ENCODE peak calls at places on chromosome 14, in four cellular contexts. G is HFFc6, H is AG10803, N is anterior cingulate cortex. L is an unnamed sample.

GRCh38 chr14:106277503-106277902 is 751.1 kb downstream of the TMEM121 start:
- DNase-seq in H (no peak), N (no peak), G (no peak), L (no peak)

GRCh38 chr14:90382491-90383125 is 14.2 kb upstream of the CALM1 start:
- DNase-seq in N (peak; percentile 86), G (peak; percentile 67), H (peak; percentile 87), L (peak; percentile 87)

GRCh38 chr14:88934231-88934898 is 109.9 kb downstream of the TTC8 start:
- DNase-seq in H (peak; percentile 25), G (peak; percentile 25), N (no peak), L (no peak)

GRCh38 chr14:85572845-85573244 is 42.9 kb downstream of the FLRT2 start:
- DNase-seq in H (peak; percentile 76), G (peak; percentile 90), N (no peak), L (no peak)

GRCh38 chr14:21711360-21711961 is 37.8 kb upstream of the OR4E1 start:
- DNase-seq in G (peak; percentile 22), N (no peak), H (peak; percentile 40), L (no peak)

GRCh38 chr14:61609143-61609851 is 86.0 kb upstream of the HIF1A start:
- DNase-seq in H (peak; percentile 83), N (peak; percentile 53), G (peak; percentile 75), L (peak; percentile 25)

GRCh38 chr14:69687963-69688649 is 76.7 kb downstream of the SUSD6 start:
- DNase-seq in H (no peak), N (peak; percentile 75), G (no peak), L (peak; percentile 34)

GRCh38 chr14:29548948-29549370 is 378.7 kb downstream of the PRKD1 start:
- DNase-seq in H (peak; percentile 75), N (no peak), G (peak; percentile 73), L (no peak)

GRCh38 chr14:99452968-99453367 is 27.7 kb downstream of the SETD3 start:
- DNase-seq in G (no peak), H (no peak), N (no peak), L (no peak)

GRCh38 chr14:98984719-98985041 is 287.3 kb downstream of the BCL11B start:
- DNase-seq in N (no peak), H (no peak), G (no peak), L (no peak)

GRCh38 chr14:25537846-25538455 is 488.0 kb upstream of the STXBP6 start:
- DNase-seq in H (no peak), G (no peak), N (no peak), L (no peak)

GRCh38 chr14:59482471-59483331 is 1.5 kb downstream of the L3HYPDH start:
- DNase-seq in H (peak; percentile 93), N (no peak), G (peak; percentile 95), L (no peak)

GRCh38 chr14:75200451-75200850 is 24.0 kb upstream of the TMED10 start:
- DNase-seq in N (no peak), G (no peak), H (no peak), L (no peak)

GRCh38 chr14:22973217-22974032 is 8.9 kb downstream of the AJUBA start:
- DNase-seq in G (peak; percentile 72), H (peak; percentile 70), N (no peak), L (no peak)

GRCh38 chr14:91417983-91418386 is 365 bp upstream of the CCDC88C start:
- DNase-seq in G (no peak), N (peak; percentile 26), H (no peak), L (no peak)

GRCh38 chr14:39628087-39628486 is 195.9 kb upstream of the FBXO33 start:
- DNase-seq in N (no peak), G (no peak), H (no peak), L (no peak)

GRCh38 chr14:73776194-73776537 is 62.0 kb upstream of the PNMA1 start:
- DNase-seq in G (no peak), H (peak; percentile 76), N (no peak), L (no peak)

GRCh38 chr14:92651106-92651792 is 97.2 kb downstream of the LGMN start:
- DNase-seq in G (no peak), H (no peak), N (peak; percentile 25), L (no peak)

GRCh38 chr14:105392161-105393090 is 5.9 kb upstream of the TEX22 start:
- DNase-seq in G (no peak), N (no peak), H (no peak), L (no peak)

GRCh38 chr14:31205681-31206535 is 1.7 kb downstream of the HECTD1 start:
- DNase-seq in G (peak; percentile 65), H (peak; percentile 95), N (no peak), L (no peak)

GRCh38 chr14:70622111-70622712 is 19.5 kb upstream of the TTC9 start:
- DNase-seq in G (peak; percentile 32), H (peak; percentile 12), N (no peak), L (no peak)

GRCh38 chr14:74988131-74988530 is 14.6 kb upstream of the EIF2B2 start:
- DNase-seq in N (no peak), G (peak; percentile 77), H (peak; percentile 55), L (no peak)

GRCh38 chr14:70448633-70449032 is 3.3 kb upstream of the ADAM21 start:
- DNase-seq in G (peak; percentile 45), H (peak; percentile 53), N (no peak), L (no peak)

GRCh38 chr14:32408018-32408417 is 78.9 kb downstream of the AKAP6 start:
- DNase-seq in N (peak; percentile 41), H (no peak), G (no peak), L (no peak)

GRCh38 chr14:21215130-21215878 is 53.9 kb downstream of the HNRNPC start:
- DNase-seq in H (no peak), N (no peak), G (no peak), L (no peak)

GRCh38 chr14:67285876-67286452 is 44.7 kb downstream of the PALS1 start:
- DNase-seq in N (no peak), G (peak; percentile 41), H (peak; percentile 64), L (no peak)

GRCh38 chr14:31549817-31550216 is 11.4 kb upstream of the NUBPL start:
- DNase-seq in G (no peak), N (no peak), H (no peak), L (no peak)

GRCh38 chr14:74610866-74611671 is 968 bp downstream of the LTBP2 start:
- DNase-seq in G (no peak), N (no peak), H (peak; percentile 51), L (no peak)

GRCh38 chr14:77022219-77022852 is 6.2 kb downstream of the IRF2BPL start:
- DNase-seq in N (no peak), H (no peak), G (no peak), L (no peak)

GRCh38 chr14:20934148-20934762 is 21.0 kb upstream of the RNASE2 start:
- DNase-seq in N (no peak), G (no peak), H (peak; percentile 9), L (no peak)

GRCh38 chr14:70640938-70641547 is 673 bp upstream of the TTC9 start:
- DNase-seq in H (no peak), G (no peak), N (no peak), L (peak; percentile 18)

L was measured in caudate nucleus.